ENCODE peak calls at places on chromosome 16, in ten cellular contexts. D is AG04449, R is bronchial epithelial cell, W is AG10803, S is body of pancreas, L is WTC11, U is Calu3, N is endothelial cell of umbilical vein, F is lower leg skin, B is fibroblast of the aortic adventitia. I is an unnamed sample.
A peak's percentile ranks its signal among the peaks of the same experiment; 100 is the strongest.

GRCh38 chr16:87952751-87953150 is 1.5 kb downstream of the BANP start:
- DNase-seq in D (no peak), R (no peak), W (no peak), S (no peak), L (no peak), U (no peak), N (no peak), F (no peak), B (no peak), I (no peak)

GRCh38 chr16:19844945-19845641 is 39.6 kb downstream of the GPRC5B start:
- DNase-seq in D (no peak), R (no peak), W (peak; percentile 90), S (no peak), L (no peak), U (no peak), N (no peak), F (peak; percentile 86), B (peak; percentile 72), I (peak; percentile 78)

GRCh38 chr16:2598133-2598641 is 60.4 kb downstream of the PDPK1 start:
- DNase-seq in D (no peak), R (no peak), W (no peak), S (no peak), L (no peak), U (no peak), N (no peak), F (peak; percentile 81), B (no peak), I (no peak)

GRCh38 chr16:46789075-46789474 is 40.9 kb upstream of the MYLK3 start:
- DNase-seq in D (no peak), R (no peak), W (no peak), S (no peak), L (no peak), U (no peak), N (no peak), F (no peak), B (no peak), I (no peak)

GRCh38 chr16:87744750-87745514 is 20.9 kb downstream of the KLHDC4 start:
- DNase-seq in D (no peak), R (no peak), W (no peak), S (no peak), L (no peak), U (no peak), N (no peak), F (no peak), B (no peak), I (no peak)

GRCh38 chr16:65660390-65660789 is 538.5 kb upstream of the CDH11 start:
- DNase-seq in D (peak; percentile 3), R (peak; percentile 49), W (peak; percentile 79), S (no peak), L (no peak), U (no peak), N (no peak), F (no peak), B (peak; percentile 19), I (peak; percentile 80)

GRCh38 chr16:80197790-80198201 is 343.0 kb upstream of the DYNLRB2 start:
- DNase-seq in D (peak; percentile 74), R (peak; percentile 98), W (peak; percentile 91), S (no peak), L (no peak), U (no peak), N (peak; percentile 91), F (no peak), B (peak; percentile 93), I (peak; percentile 92)

GRCh38 chr16:48126801-48127644 is 28.8 kb downstream of the ABCC12 start:
- DNase-seq in D (peak; percentile 100), R (peak; percentile 92), W (peak; percentile 98), S (peak; percentile 68), L (no peak), U (peak; percentile 26), N (peak; percentile 57), F (no peak), B (peak; percentile 98), I (peak; percentile 98)

GRCh38 chr16:51907680-51908079 is 639.3 kb downstream of the TOX3 start:
- DNase-seq in D (no peak), R (no peak), W (no peak), S (no peak), L (no peak), U (no peak), N (no peak), F (no peak), B (no peak), I (no peak)

GRCh38 chr16:76571755-76572154 is 294.6 kb downstream of the CNTNAP4 start:
- DNase-seq in D (no peak), R (no peak), W (no peak), S (no peak), L (no peak), U (no peak), N (no peak), F (no peak), B (no peak), I (no peak)

GRCh38 chr16:1642148-1642547 is 30.0 kb downstream of the CRAMP1 start:
- DNase-seq in D (no peak), R (no peak), W (no peak), S (no peak), L (no peak), U (no peak), N (no peak), F (no peak), B (no peak), I (no peak)

GRCh38 chr16:10317425-10318001 is 68.3 kb upstream of the ATF7IP2 start:
- DNase-seq in D (no peak), R (no peak), W (no peak), S (no peak), L (no peak), U (no peak), N (no peak), F (no peak), B (no peak), I (no peak)

GRCh38 chr16:2934450-2934849 is 22.7 kb downstream of the FLYWCH1 start:
- DNase-seq in D (no peak), R (no peak), W (no peak), S (no peak), L (no peak), U (no peak), N (no peak), F (no peak), B (no peak), I (no peak)

GRCh38 chr16:74830646-74831045 is 56.0 kb upstream of the FA2H start:
- DNase-seq in D (no peak), R (peak; percentile 52), W (no peak), S (no peak), L (no peak), U (no peak), N (no peak), F (no peak), B (no peak), I (no peak)

GRCh38 chr16:30356401-30357084 is 1.4 kb upstream of the CD2BP2 start:
- DNase-seq in D (no peak), R (no peak), W (peak; percentile 13), S (no peak), L (no peak), U (no peak), N (no peak), F (no peak), B (no peak), I (no peak)

DNA sequence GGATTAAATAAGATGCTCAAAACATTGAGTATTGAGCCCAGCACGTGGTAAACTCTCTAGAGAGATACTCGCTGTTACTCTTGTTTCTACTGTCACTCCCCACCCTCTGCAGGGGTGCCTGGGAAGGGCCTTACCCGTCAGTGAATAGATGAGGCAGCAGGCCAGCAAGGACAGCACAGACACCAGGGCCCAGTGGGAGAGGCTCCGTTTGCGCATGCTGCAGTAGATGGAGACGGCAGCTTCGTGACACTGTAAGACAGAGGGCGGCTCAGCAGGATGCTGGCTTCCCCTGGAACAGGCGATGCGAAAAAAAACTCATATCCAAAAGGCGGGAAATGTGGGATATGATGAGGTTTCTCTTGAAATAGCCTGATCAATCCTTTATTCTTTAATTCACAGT is 20.0 kb downstream of the SLC38A8 start:
- DNase-seq in D (no peak), R (no peak), W (no peak), S (no peak), L (no peak), U (no peak), N (no peak), F (no peak), B (no peak), I (no peak)
- TF ChIP-seq CTCF in D (no peak), R (no peak), W (no peak), S (no peak), L (no peak), U (no peak), N (no peak), F (no peak), B (no peak), I (no peak)

DNA sequence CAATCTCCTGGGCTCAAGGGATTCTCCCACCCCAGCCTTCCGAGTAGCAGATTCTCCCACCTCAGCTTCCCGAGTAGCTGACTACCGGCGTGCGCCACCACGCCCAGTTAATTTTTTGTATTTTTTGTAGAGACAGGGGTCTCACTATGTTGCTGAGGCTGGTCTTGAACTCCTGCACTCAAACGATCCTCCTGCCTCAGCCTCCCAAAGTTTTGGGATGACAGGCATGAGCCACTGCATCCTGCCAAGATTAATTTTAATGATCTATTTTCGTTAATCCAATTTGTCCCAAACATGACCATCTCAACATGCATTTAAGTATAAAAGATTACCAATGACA is 1.2 kb downstream of the ZC3H7A start:
- DNase-seq in D (no peak), R (no peak), W (no peak), S (no peak), L (no peak), U (no peak), N (no peak), F (no peak), B (no peak), I (no peak)
- TF ChIP-seq CTCF in D (no peak), R (no peak), W (no peak), S (no peak), L (no peak), U (no peak), N (no peak), F (no peak), B (no peak), I (no peak)

DNA sequence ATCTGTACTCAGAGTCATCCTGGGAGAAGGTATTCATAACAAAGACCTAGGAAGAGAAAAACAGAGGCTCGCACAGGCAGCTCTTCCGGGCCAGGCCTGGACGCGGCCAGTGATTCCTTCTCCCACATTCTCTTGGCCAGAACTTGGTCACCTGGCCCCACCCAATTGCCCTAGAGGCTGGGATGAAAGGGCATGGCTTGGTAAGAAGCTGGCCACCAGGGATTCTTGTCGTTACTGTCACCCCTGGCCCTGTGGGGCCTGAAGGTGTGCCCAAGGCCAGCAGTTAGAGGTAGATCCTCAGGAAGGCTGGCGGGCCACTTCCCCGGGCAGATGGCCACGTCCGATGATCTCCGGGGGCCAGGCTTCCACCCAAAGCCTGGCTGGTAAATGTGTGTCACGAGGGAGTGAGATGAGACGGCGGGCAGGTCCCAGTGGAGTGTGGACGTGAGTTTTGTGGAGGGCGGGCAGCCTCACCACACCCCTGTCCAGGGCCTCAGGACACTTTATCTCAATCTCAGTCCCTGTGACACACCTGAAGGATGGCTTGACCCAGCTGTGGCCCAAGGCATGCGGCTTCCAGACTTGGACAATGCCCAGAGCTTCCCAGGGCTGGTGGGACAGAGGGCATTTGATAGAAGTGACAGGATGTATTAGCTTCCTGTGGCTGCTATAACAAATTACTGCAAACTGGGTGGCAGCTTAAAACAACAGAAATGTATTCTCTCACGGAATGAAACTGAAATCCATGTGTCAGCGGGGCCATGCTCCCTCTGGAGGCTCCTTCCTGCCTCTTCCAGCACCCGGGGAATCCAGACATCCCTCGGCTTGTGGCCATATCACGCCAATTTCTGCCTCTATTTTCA is 66.3 kb upstream of the GSE1 start:
- DNase-seq in D (no peak), R (no peak), W (no peak), S (no peak), L (no peak), U (no peak), N (no peak), F (no peak), B (no peak), I (no peak)
- TF ChIP-seq CTCF in D (peak; percentile 20), R (peak; percentile 8), W (peak; percentile 10), S (no peak), L (no peak), U (no peak), N (no peak), F (no peak), B (peak; percentile 1), I (no peak)

GRCh38 chr16:24925163-24925562 is 79.4 kb downstream of the SLC5A11 start:
- DNase-seq in D (no peak), R (no peak), W (no peak), S (no peak), L (no peak), U (no peak), N (no peak), F (no peak), B (no peak), I (no peak)
- TF ChIP-seq CTCF in D (no peak), R (no peak), W (no peak), S (no peak), L (no peak), U (no peak), N (no peak), F (no peak), B (no peak), I (no peak)

I was measured in HFFc6.